ENCODE peak calls at places on chromosomes 1 and 21, in four cellular contexts. O, D, S and Z are unnamed samples.

GRCh38 chr1:205244383-205244782 is 16.6 kb downstream of the TMCC2 start:
- DNase-seq in S (no peak), O (no peak), D (no peak), Z (no peak)

GRCh38 chr1:40258445-40258769 is 371 bp downstream of the ZMPSTE24 start:
- DNase-seq in D (peak), S (peak), O (peak), Z (no peak)

GRCh38 chr1:59375321-59376220 is 78.7 kb downstream of the FGGY start:
- DNase-seq in D (peak), S (peak), O (no peak), Z (peak)

GRCh38 chr1:55382699-55383377 is 167.7 kb upstream of the USP24 start:
- DNase-seq in O (no peak), D (no peak), S (no peak), Z (no peak)

GRCh38 chr1:74673351-74674111 is at the start of gene ERICH3:
- DNase-seq in D (peak), O (peak), S (peak), Z (no peak)

GRCh38 chr1:95257758-95258157 is 23.7 kb downstream of the RWDD3 start:
- DNase-seq in O (no peak), S (peak), D (peak), Z (no peak)

GRCh38 chr1:91784191-91784590 is 101.8 kb downstream of the TGFBR3 start:
- DNase-seq in O (no peak), D (no peak), S (no peak), Z (no peak)

GRCh38 chr1:212190169-212190568 is 95.0 kb upstream of the PPP2R5A start:
- DNase-seq in O (no peak), S (no peak), D (no peak), Z (no peak)

GRCh38 chr1:95041491-95042165 is 31.1 kb downstream of the ALG14 start:
- DNase-seq in S (peak), O (peak), D (peak), Z (peak)

GRCh38 chr1:4119516-4120220 is 219.6 kb upstream of the C1orf174 start:
- DNase-seq in S (no peak), D (no peak), O (no peak), Z (no peak)

GRCh38 chr1:34267326-34267725 is 90.6 kb downstream of the C1orf94 start:
- DNase-seq in D (no peak), O (no peak), S (peak), Z (no peak)

GRCh38 chr1:157438236-157439012 is 113.9 kb downstream of the FCRL5 start:
- DNase-seq in O (no peak), D (peak), S (peak), Z (no peak)

GRCh38 chr1:6601049-6601864 is 1.4 kb downstream of the KLHL21 start:
- DNase-seq in D (peak), S (peak), O (peak), Z (peak)

GRCh38 chr1:194288284-194288683 is 1101.9 kb upstream of the B3GALT2 start:
- DNase-seq in D (no peak), S (no peak), O (no peak), Z (no peak)

GRCh38 chr1:181075727-181076350 is 12.7 kb upstream of the IER5 start:
- DNase-seq in S (no peak), O (peak), D (no peak), Z (no peak)

GRCh38 chr1:230894032-230894431 is 25.7 kb upstream of the C1orf198 start:
- DNase-seq in O (no peak), S (no peak), D (no peak), Z (no peak)

GRCh38 chr1:186208405-186209129 is 166.5 kb downstream of the TPR start:
- DNase-seq in O (peak), S (peak), D (peak), Z (no peak)

GRCh38 chr1:54716299-54717047 is 812 bp downstream of the TTC4 start:
- DNase-seq in D (peak), O (no peak), S (peak), Z (no peak)

GRCh38 chr1:156930483-156930882 is 10.1 kb downstream of the LRRC71 start:
- DNase-seq in D (no peak), O (no peak), S (no peak), Z (no peak)

GRCh38 chr1:244021427-244021826 is 29.7 kb upstream of the ZBTB18 start:
- DNase-seq in D (no peak), S (no peak), O (peak), Z (no peak)

GRCh38 chr1:27864264-27864895 is 8.0 kb upstream of the THEMIS2 start:
- DNase-seq in S (no peak), O (no peak), D (no peak), Z (no peak)

GRCh38 chr21:41802684-41803083 is 35.8 kb upstream of the RIPK4 start:
- DNase-seq in D (peak), S (peak), O (no peak), Z (no peak)

GRCh38 chr1:185857447-185857846 is 123.3 kb downstream of the HMCN1 start:
- DNase-seq in D (peak), O (no peak), S (peak), Z (no peak)

GRCh38 chr1:160376525-160377131 is 9.8 kb downstream of the NHLH1 start:
- DNase-seq in S (peak), D (peak), O (peak), Z (peak)

GRCh38 chr1:211145944-211146343 is 12.0 kb upstream of the KCNH1 start:
- DNase-seq in D (no peak), O (no peak), S (no peak), Z (no peak)

GRCh38 chr21:43323244-43324005 is 103.5 kb downstream of the SIK1 start:
- DNase-seq in S (no peak), D (no peak), O (no peak), Z (no peak)

GRCh38 chr1:191528275-191528674 is 630.0 kb upstream of the RGS18 start:
- DNase-seq in D (no peak), O (no peak), S (no peak), Z (no peak)

GRCh38 chr1:53896673-53897229 is 2.8 kb downstream of the DIO1 start:
- DNase-seq in D (peak), O (no peak), S (peak), Z (peak)

GRCh38 chr1:13469343-13469742 is 44.5 kb downstream of the LRRC38 start:
- DNase-seq in S (no peak), O (peak), D (peak), Z (no peak)

GRCh38 chr21:28776251-28776650 is 216.4 kb downstream of the LTN1 start:
- DNase-seq in S (peak), D (peak), O (no peak), Z (no peak)

GRCh38 chr1:20732071-20732587 is 374 bp downstream of the SH2D5 start:
- DNase-seq in O (peak), S (peak), D (peak), Z (no peak)

GRCh38 chr1:90616395-90616794 is 100.7 kb downstream of the BARHL2 start:
- DNase-seq in S (no peak), D (no peak), O (peak), Z (no peak)

GRCh38 chr1:43319766-43320165 is 17.9 kb upstream of the MPL start:
- DNase-seq in S (no peak), D (no peak), O (no peak), Z (no peak)

GRCh38 chr21:37829043-37829442 is 87.2 kb downstream of the KCNJ6 start:
- DNase-seq in O (no peak), S (no peak), D (no peak), Z (no peak)

GRCh38 chr1:60130703-60131102 is 57.1 kb upstream of the C1orf87 start:
- DNase-seq in O (no peak), S (peak), D (peak), Z (no peak)

GRCh38 chr1:198756470-198756869 is 117.6 kb downstream of the PTPRC start:
- DNase-seq in O (no peak), S (no peak), D (peak), Z (no peak)

DNA sequence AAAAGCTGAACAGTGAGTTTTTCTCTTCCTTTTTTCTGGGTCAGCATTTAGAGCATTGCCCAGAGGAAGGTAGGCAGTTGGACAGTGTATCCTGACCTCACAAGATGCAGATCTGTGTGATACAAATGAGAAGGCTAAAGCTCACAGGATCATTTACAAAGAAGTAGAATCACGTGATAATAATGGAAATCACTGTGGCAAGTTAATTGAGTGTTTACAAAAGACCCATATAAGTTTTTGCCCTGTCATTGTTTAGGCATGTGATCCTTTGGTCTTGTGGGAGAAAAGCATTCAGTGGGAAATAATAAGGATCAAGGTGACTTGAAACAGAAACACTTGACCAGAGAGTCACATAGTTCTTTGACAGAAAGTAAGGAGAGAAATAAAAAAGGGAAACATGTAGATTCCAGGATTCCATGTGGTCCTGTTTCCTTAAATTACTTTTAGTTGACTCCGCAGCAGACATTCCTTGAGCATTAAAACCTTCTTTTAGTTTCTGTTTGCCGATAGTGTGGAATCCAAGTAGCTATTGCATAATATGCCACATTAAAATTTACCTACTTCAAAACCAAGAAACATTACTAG is 66.4 kb downstream of the CNST start:
- DNase-seq in O (peak), D (peak), S (peak), Z (peak)
- TF ChIP-seq CTCF in O (no peak), D (no peak), S (no peak), Z (no peak)

DNA sequence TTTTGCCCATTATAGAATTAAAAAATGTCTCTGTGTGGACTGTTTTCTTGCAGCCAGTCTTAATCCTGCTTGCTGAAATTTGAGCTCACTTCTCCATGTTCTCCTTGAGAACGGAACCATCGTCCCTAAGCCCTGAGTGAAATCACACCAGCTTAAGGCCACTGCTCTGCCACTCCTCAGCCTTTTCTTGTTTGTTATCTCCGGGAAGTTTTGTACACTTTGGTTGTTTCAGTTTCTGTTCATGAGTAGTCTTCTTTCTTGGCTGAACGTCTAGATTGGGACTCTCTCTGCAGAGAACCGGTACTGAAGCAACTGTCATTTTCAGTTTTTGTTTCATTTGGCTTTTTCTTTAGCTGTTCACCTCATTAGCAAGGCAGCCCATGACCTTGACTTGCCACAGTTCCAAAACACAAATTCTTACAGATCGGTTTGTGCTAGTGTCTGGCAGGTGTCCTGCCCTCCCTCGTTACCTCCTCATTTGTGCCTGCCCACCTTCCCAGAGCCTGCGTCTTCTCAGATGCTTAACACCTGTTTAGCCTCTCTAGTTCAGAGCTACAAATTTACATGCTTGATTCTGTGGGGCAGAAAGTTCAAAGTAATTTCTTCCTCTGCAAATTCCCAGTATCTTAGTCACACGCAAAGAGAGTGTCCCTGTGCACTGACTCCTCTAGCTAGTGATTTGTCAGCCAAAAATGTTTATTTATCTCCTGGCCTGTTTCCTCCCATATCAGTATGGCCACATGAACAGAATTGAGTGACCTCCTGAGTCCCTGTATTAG is 12.4 kb downstream of the PSEN2 start:
- DNase-seq in S (peak), O (no peak), D (peak), Z (no peak)
- H3K4me3 ChIP-seq in S (peak), O (no peak), D (peak), Z (no peak)

GRCh38 chr21:45640001-45640887 is 3.3 kb upstream of the PCBP3 start:
- DNase-seq in D (no peak), O (no peak), S (no peak), Z (no peak)
- TF ChIP-seq CTCF in D (no peak), O (no peak), S (peak), Z (no peak)

GRCh38 chr1:155043793-155044192 is 7.3 kb upstream of the ADAM15 start:
- DNase-seq in S (no peak), O (no peak), D (no peak), Z (no peak)
- H3K4me3 ChIP-seq in S (no peak), O (no peak), D (no peak), Z (no peak)

GRCh38 chr1:61853545-61853944 is 111.3 kb downstream of the PATJ start:
- DNase-seq in O (no peak), S (peak), D (peak), Z (peak)
- TF ChIP-seq CTCF in O (no peak), S (peak), D (peak), Z (no peak)